ENCODE peak calls at places on chromosomes 2 and 18, in four cellular contexts. One of them, this sample, is unnamed.

GRCh38 chr18:26722582-26722931 is 142.9 kb downstream of the AQP4 start:
- DNase-seq in cardiac septum: no peak
- DNase-seq in right cardiac atrium: no peak
- DNase-seq in D341Med: no peak
- DNase-seq in this sample: no peak

GRCh38 chr2:85744771-85745601 is 8.8 kb upstream of the ATOH8 start:
- DNase-seq in cardiac septum: no peak
- DNase-seq in right cardiac atrium: peak
- DNase-seq in D341Med: peak
- DNase-seq in this sample: no peak

GRCh38 chr2:219073413-219074129 is 12.8 kb upstream of the IHH start:
- DNase-seq in cardiac septum: no peak
- DNase-seq in right cardiac atrium: no peak
- DNase-seq in D341Med: peak
- DNase-seq in this sample: no peak

GRCh38 chr2:230899786-230900185 is 25.3 kb downstream of the GPR55 start:
- DNase-seq in cardiac septum: no peak
- DNase-seq in right cardiac atrium: no peak
- DNase-seq in D341Med: no peak
- DNase-seq in this sample: no peak

GRCh38 chr18:58112174-58112573 is 68.1 kb downstream of the NEDD4L start:
- DNase-seq in cardiac septum: no peak
- DNase-seq in right cardiac atrium: no peak
- DNase-seq in D341Med: no peak
- DNase-seq in this sample: no peak

GRCh38 chr2:236535024-236535423 is 34.6 kb upstream of the ACKR3 start:
- DNase-seq in cardiac septum: no peak
- DNase-seq in right cardiac atrium: peak
- DNase-seq in D341Med: no peak
- DNase-seq in this sample: no peak

GRCh38 chr2:10678225-10678624 is 11.6 kb downstream of the NOL10 start:
- DNase-seq in cardiac septum: no peak
- DNase-seq in right cardiac atrium: no peak
- DNase-seq in D341Med: no peak
- DNase-seq in this sample: no peak

GRCh38 chr2:6855860-6856547 is 9.7 kb downstream of the CMPK2 start:
- DNase-seq in cardiac septum: no peak
- DNase-seq in right cardiac atrium: no peak
- DNase-seq in D341Med: no peak
- DNase-seq in this sample: no peak

GRCh38 chr2:105674859-105675541 is 69.7 kb upstream of the NCK2 start:
- DNase-seq in cardiac septum: no peak
- DNase-seq in right cardiac atrium: no peak
- DNase-seq in D341Med: no peak
- DNase-seq in this sample: no peak

GRCh38 chr18:67194886-67195285 is 321.6 kb downstream of the DSEL start:
- DNase-seq in cardiac septum: no peak
- DNase-seq in right cardiac atrium: no peak
- DNase-seq in D341Med: no peak
- DNase-seq in this sample: no peak

GRCh38 chr18:44627245-44627644 is 53.4 kb upstream of the SETBP1 start:
- DNase-seq in cardiac septum: no peak
- DNase-seq in right cardiac atrium: no peak
- DNase-seq in D341Med: no peak
- DNase-seq in this sample: no peak

GRCh38 chr18:32920796-32921787 is 148.3 kb upstream of the KLHL14 start:
- DNase-seq in cardiac septum: no peak
- DNase-seq in right cardiac atrium: no peak
- DNase-seq in D341Med: no peak
- DNase-seq in this sample: no peak

GRCh38 chr2:107808986-107809385 is 17.7 kb upstream of the RGPD4 start:
- DNase-seq in cardiac septum: no peak
- DNase-seq in right cardiac atrium: peak
- DNase-seq in D341Med: no peak
- DNase-seq in this sample: no peak

GRCh38 chr2:88624477-88624876 is 2.8 kb downstream of the EIF2AK3 start:
- DNase-seq in cardiac septum: no peak
- DNase-seq in right cardiac atrium: no peak
- DNase-seq in D341Med: no peak
- DNase-seq in this sample: no peak

GRCh38 chr2:120531863-120532600 is 186.1 kb downstream of the INHBB start:
- DNase-seq in cardiac septum: no peak
- DNase-seq in right cardiac atrium: no peak
- DNase-seq in D341Med: no peak
- DNase-seq in this sample: no peak

GRCh38 chr2:162938387-162938786 is 99.8 kb upstream of the KCNH7 start:
- DNase-seq in cardiac septum: no peak
- DNase-seq in right cardiac atrium: no peak
- DNase-seq in D341Med: no peak
- DNase-seq in this sample: no peak

GRCh38 chr2:66582975-66583842 is 148.3 kb downstream of the MEIS1 start:
- DNase-seq in cardiac septum: no peak
- DNase-seq in right cardiac atrium: peak
- DNase-seq in D341Med: no peak
- DNase-seq in this sample: no peak

GRCh38 chr2:66569321-66569851 is 134.5 kb downstream of the MEIS1 start:
- DNase-seq in cardiac septum: no peak
- DNase-seq in right cardiac atrium: no peak
- DNase-seq in D341Med: no peak
- DNase-seq in this sample: no peak

GRCh38 chr18:24270937-24271380 is 126.7 kb downstream of the OSBPL1A start:
- DNase-seq in cardiac septum: no peak
- DNase-seq in right cardiac atrium: no peak
- DNase-seq in D341Med: no peak
- DNase-seq in this sample: no peak

GRCh38 chr2:164675027-164675426 is 53.7 kb upstream of the GRB14 start:
- DNase-seq in cardiac septum: no peak
- DNase-seq in right cardiac atrium: no peak
- DNase-seq in D341Med: no peak
- DNase-seq in this sample: no peak

GRCh38 chr2:155223781-155224406 is 525.4 kb downstream of the KCNJ3 start:
- DNase-seq in cardiac septum: no peak
- DNase-seq in right cardiac atrium: no peak
- DNase-seq in D341Med: no peak
- DNase-seq in this sample: no peak

GRCh38 chr2:188291617-188292445 is at the start of gene GULP1:
- DNase-seq in cardiac septum: peak
- DNase-seq in right cardiac atrium: peak
- DNase-seq in D341Med: peak
- DNase-seq in this sample: peak

GRCh38 chr2:150570712-150571111 is 83.2 kb upstream of the RND3 start:
- DNase-seq in cardiac septum: no peak
- DNase-seq in right cardiac atrium: no peak
- DNase-seq in D341Med: no peak
- DNase-seq in this sample: no peak

GRCh38 chr18:25351773-25352628 is at the start of gene ZNF521:
- DNase-seq in cardiac septum: peak
- DNase-seq in right cardiac atrium: peak
- DNase-seq in D341Med: peak
- DNase-seq in this sample: peak

GRCh38 chr18:77495079-77495478 is 245.4 kb downstream of the GALR1 start:
- DNase-seq in cardiac septum: no peak
- DNase-seq in right cardiac atrium: no peak
- DNase-seq in D341Med: no peak
- DNase-seq in this sample: no peak

GRCh38 chr2:151291224-151291623 is 1.8 kb upstream of the NMI start:
- DNase-seq in cardiac septum: no peak
- DNase-seq in right cardiac atrium: no peak
- DNase-seq in D341Med: no peak
- DNase-seq in this sample: no peak

GRCh38 chr2:232563580-232563979 is 13.1 kb downstream of the EIF4E2 start:
- DNase-seq in cardiac septum: no peak
- DNase-seq in right cardiac atrium: no peak
- DNase-seq in D341Med: no peak
- DNase-seq in this sample: no peak

GRCh38 chr2:152326710-152327109 is 8.3 kb upstream of the FMNL2 start:
- DNase-seq in cardiac septum: no peak
- DNase-seq in right cardiac atrium: no peak
- DNase-seq in D341Med: no peak
- DNase-seq in this sample: no peak

GRCh38 chr2:8300216-8300615 is 381.6 kb upstream of the ID2 start:
- DNase-seq in cardiac septum: no peak
- DNase-seq in right cardiac atrium: no peak
- DNase-seq in D341Med: no peak
- DNase-seq in this sample: no peak

GRCh38 chr18:33116376-33116775 is 324.1 kb downstream of the CCDC178 start:
- DNase-seq in cardiac septum: no peak
- DNase-seq in right cardiac atrium: peak
- DNase-seq in D341Med: no peak
- DNase-seq in this sample: no peak

GRCh38 chr2:48306409-48307284 is 223.3 kb upstream of the STON1 start:
- DNase-seq in cardiac septum: no peak
- DNase-seq in right cardiac atrium: no peak
- DNase-seq in D341Med: no peak
- DNase-seq in this sample: no peak

GRCh38 chr2:232113821-232114220 is 152.3 kb downstream of the DIS3L2 start:
- DNase-seq in cardiac septum: no peak
- DNase-seq in right cardiac atrium: no peak
- DNase-seq in D341Med: no peak
- DNase-seq in this sample: no peak

GRCh38 chr2:69437751-69438154 is 518 bp upstream of the NFU1 start:
- DNase-seq in cardiac septum: no peak
- DNase-seq in right cardiac atrium: no peak
- DNase-seq in D341Med: no peak
- DNase-seq in this sample: no peak

GRCh38 chr2:240397542-240397916 is 37.9 kb upstream of the GPC1 start:
- DNase-seq in cardiac septum: peak
- DNase-seq in right cardiac atrium: no peak
- DNase-seq in D341Med: peak
- DNase-seq in this sample: peak

GRCh38 chr2:241771286-241772062 is 5.1 kb upstream of the GAL3ST2 start:
- DNase-seq in cardiac septum: peak
- DNase-seq in right cardiac atrium: peak
- DNase-seq in D341Med: peak
- DNase-seq in this sample: peak

GRCh38 chr2:204483497-204484164 is 61.6 kb upstream of the PARD3B start:
- DNase-seq in cardiac septum: no peak
- DNase-seq in right cardiac atrium: peak
- DNase-seq in D341Med: no peak
- DNase-seq in this sample: no peak

GRCh38 chr18:7459851-7460774 is 107.0 kb upstream of the PTPRM start:
- DNase-seq in cardiac septum: no peak
- DNase-seq in right cardiac atrium: peak
- DNase-seq in D341Med: no peak
- DNase-seq in this sample: no peak

GRCh38 chr2:118763797-118764196 is 83.7 kb downstream of the EN1 start:
- DNase-seq in cardiac septum: no peak
- DNase-seq in right cardiac atrium: no peak
- DNase-seq in D341Med: no peak
- DNase-seq in this sample: no peak

This sample was measured in mesenteric fat pad.